ENCODE peak calls at places on chromosomes 12 and 14, in seven cellular contexts. Y, T, F, H, S, A and V are unnamed samples.

GRCh38 chr12:92502417-92503028 is 200.3 kb upstream of the PLEKHG7 start:
- DNase-seq in H (peak; percentile 64), A (no peak), Y (no peak), T (no peak), F (no peak), S (peak; percentile 14), V (no peak)

GRCh38 chr12:109940339-109940923 is 40.4 kb downstream of the TCHP start:
- DNase-seq in H (no peak), F (no peak), T (peak; percentile 1), A (no peak), S (no peak), Y (no peak), V (no peak)

GRCh38 chr14:99681832-99682148 is 2.3 kb upstream of the CYP46A1 start:
- DNase-seq in Y (no peak), A (no peak), F (peak; percentile 17), T (peak; percentile 37), S (no peak), H (peak; percentile 48), V (no peak)

GRCh38 chr12:54404061-54405004 is 14.7 kb downstream of the ITGA5 start:
- DNase-seq in A (peak; percentile 47), Y (no peak), T (peak; percentile 55), F (peak; percentile 53), H (no peak), S (peak; percentile 90), V (peak; percentile 62)

GRCh38 chr14:93778856-93779629 is 9.2 kb downstream of the PRIMA1 start:
- DNase-seq in T (no peak), Y (no peak), H (no peak), F (no peak), S (no peak), A (no peak), V (no peak)

GRCh38 chr12:57118711-57119271 is 7.6 kb upstream of the STAT6 start:
- DNase-seq in F (no peak), A (no peak), H (peak; percentile 65), Y (no peak), S (no peak), T (no peak), V (no peak)

GRCh38 chr12:122023339-122024131 is 1.9 kb downstream of the BCL7A start:
- DNase-seq in T (peak; percentile 82), H (peak; percentile 87), F (peak; percentile 75), Y (peak; percentile 95), S (peak; percentile 35), A (no peak), V (peak; percentile 65)

GRCh38 chr14:26598081-26598671 is 343 bp upstream of the NOVA1 start:
- DNase-seq in F (peak; percentile 80), T (peak; percentile 90), A (no peak), S (peak; percentile 97), Y (peak; percentile 87), H (peak; percentile 88), V (peak; percentile 90)

GRCh38 chr12:109567967-109568366 is 5.3 kb downstream of the MMAB start:
- DNase-seq in H (no peak), Y (no peak), T (no peak), A (no peak), S (no peak), F (no peak), V (no peak)

GRCh38 chr14:85575617-85575898 is 45.6 kb downstream of the FLRT2 start:
- DNase-seq in Y (no peak), A (no peak), H (no peak), T (no peak), F (no peak), S (peak; percentile 73), V (no peak)
- H3K4me3 ChIP-seq in Y (no peak overlapping the region), A (no peak overlapping the region), H (no peak overlapping the region), T (no peak overlapping the region), F (no peak overlapping the region), S (no peak overlapping the region), V (no peak overlapping the region)

GRCh38 chr14:101186544-101186943 is 283.0 kb upstream of the RTL1 start:
- DNase-seq in Y (no peak), S (no peak), H (no peak), T (no peak), F (no peak), A (no peak), V (no peak)
- H3K4me3 ChIP-seq in Y (no peak overlapping the region), S (no peak overlapping the region), H (no peak overlapping the region), T (no peak overlapping the region), F (no peak overlapping the region), A (no peak overlapping the region), V (no peak overlapping the region)

DNA sequence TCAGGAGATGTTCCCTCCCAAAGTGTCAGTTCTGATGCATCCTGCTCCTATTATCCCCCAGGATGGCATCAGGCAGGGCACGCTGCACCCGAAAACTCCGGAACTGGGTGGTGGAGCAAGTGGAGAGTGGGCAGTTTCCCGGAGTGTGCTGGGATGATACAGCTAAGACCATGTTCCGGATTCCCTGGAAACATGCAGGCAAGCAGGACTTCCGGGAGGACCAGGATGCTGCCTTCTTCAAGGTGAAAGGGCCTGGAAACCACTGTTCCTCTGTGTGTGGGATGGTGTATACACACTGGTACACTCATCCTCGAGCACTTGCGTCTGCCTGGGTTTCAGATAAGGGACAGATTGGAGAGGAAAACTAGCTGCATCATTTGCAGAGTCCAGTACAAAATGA is 1.0 kb downstream of the IRF9 start:
- DNase-seq in S (no peak), F (peak; percentile 42), T (no peak), A (no peak), H (no peak), Y (no peak), V (no peak)
- H3K4me3 ChIP-seq in S (no peak overlapping the region), F (peak overlapping the region; percentile 66), T (peak overlapping the region; percentile 84), A (peak overlapping the region; percentile 99), H (peak overlapping the region; percentile 77), Y (peak overlapping the region; percentile 72), V (peak overlapping the region; percentile 72)

GRCh38 chr12:10719482-10719881 is 3.6 kb downstream of the YBX3 start:
- DNase-seq in A (no peak), S (no peak), T (no peak), H (no peak), Y (no peak), F (no peak), V (no peak)
- H3K4me3 ChIP-seq in A (no peak overlapping the region), S (no peak overlapping the region), T (no peak overlapping the region), H (peak overlapping the region; percentile 80), Y (no peak overlapping the region), F (peak overlapping the region; percentile 90), V (no peak overlapping the region)

DNA sequence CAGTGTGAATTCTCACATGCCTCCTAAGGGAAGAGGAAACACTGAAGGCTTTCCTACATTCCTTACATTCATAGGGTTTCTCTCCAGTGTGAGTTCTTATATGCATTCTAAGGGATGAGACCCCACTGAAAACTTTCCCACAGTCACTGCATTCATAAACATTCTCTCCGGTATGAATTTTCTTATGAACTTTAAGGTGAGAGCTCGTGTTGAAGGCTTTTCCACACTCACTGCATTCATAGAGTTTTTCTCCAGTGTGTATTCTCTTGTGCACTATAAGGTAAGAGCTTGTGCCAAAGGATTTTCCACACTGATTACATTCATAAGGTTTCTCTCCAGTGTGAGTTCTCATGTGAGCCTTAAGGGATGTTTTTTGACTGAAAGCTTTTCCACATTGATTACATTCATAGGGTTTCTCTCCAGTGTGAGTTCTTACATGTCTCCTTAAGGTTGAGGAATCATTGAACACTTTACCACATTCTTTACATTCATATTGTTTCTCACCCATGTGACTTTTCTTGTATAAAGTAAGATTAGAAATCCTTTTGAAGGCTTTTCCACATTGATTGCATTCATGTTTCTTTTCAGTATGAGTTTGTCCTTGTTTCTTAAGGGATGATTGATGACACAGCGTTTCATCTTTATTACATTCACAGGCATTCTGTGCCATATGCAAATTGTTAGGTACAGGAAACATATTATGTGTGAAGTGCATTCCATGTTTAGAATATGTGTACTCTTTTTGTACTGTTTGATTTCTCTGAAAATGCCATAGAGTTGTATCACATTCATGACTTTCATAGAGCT is 9.5 kb downstream of the ZNF891 start:
- DNase-seq in S (peak; percentile 21), T (no peak), F (no peak), A (no peak), Y (no peak), H (no peak), V (peak; percentile 16)
- H3K4me3 ChIP-seq in S (no peak overlapping the region), T (no peak overlapping the region), F (no peak overlapping the region), A (peak overlapping the region; percentile 35), Y (no peak overlapping the region), H (no peak overlapping the region), V (no peak overlapping the region)

GRCh38 chr14:60254176-60254575 is 5.2 kb downstream of the PPM1A start:
- DNase-seq in Y (no peak), S (no peak), F (no peak), H (no peak), A (no peak), T (no peak), V (no peak)

GRCh38 chr14:60251877-60252276 is 2.9 kb downstream of the PPM1A start:
- DNase-seq in T (no peak), H (no peak), S (no peak), A (no peak), Y (no peak), F (no peak), V (no peak)

GRCh38 chr14:60250318-60251035 is 1.5 kb downstream of the PPM1A start:
- DNase-seq in S (peak; percentile 34), A (no peak), Y (no peak), F (no peak), H (no peak), T (no peak), V (peak; percentile 38)

GRCh38 chr14:60253649-60254048 is 4.6 kb downstream of the PPM1A start:
- DNase-seq in F (no peak), S (no peak), Y (no peak), H (no peak), T (no peak), A (no peak), V (no peak)

DNA sequence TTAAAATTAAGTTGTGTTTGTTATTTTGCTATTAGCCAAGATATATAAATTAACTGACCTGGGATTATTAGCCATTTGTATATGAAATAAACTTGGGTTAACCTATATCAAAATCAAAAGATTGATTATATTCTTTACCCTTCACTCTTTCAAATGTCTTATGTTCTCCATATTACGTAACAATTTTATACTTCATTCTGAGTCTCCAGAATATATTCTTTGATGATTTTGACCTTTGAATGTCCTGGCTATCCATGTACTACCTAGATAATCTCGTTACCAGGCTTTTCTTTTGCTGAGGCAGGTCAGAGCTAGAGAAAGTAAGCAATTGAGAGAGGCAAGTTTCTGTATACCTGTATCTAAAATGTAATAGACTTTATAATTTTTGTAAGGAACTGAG is 3.6 kb downstream of the PPM1A start:
- DNase-seq in H (no peak), A (no peak), F (no peak), Y (no peak), T (no peak), S (no peak), V (no peak)
- H3K4me3 ChIP-seq in H (no peak overlapping the region), A (no peak overlapping the region), F (no peak overlapping the region), Y (no peak overlapping the region), T (no peak overlapping the region), S (no peak overlapping the region), V (no peak overlapping the region)

DNA sequence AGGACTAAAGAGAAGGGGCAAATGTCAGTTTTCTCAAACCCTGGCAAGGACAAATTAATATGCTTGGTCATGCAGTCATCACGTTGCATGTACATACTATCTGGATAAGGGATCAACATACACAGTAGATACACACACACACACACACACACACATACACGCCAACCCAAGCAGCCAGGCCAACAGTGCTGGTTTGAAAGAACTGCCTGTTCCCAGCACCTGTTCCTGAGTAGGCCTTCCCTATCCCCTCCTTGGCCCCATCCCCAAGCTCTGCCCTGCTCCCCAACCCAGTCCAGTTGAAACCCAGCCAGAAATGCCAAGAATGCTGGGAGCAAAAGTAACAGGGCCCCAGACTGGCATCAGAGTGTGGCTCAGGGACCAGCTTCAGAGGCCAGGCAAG is 4.4 kb downstream of the ITGA7 start:
- DNase-seq in F (no peak), Y (peak; percentile 92), S (no peak), H (peak; percentile 80), T (no peak), A (no peak), V (no peak)
- H3K4me3 ChIP-seq in F (peak overlapping the region; percentile 68), Y (peak overlapping the region; percentile 96), S (no peak overlapping the region), H (peak overlapping the region; percentile 85), T (no peak overlapping the region), A (no peak overlapping the region), V (no peak overlapping the region)

GRCh38 chr14:23353433-23353780 is 720 bp upstream of the SLC22A17 start:
- DNase-seq in F (no peak), A (no peak), T (no peak), S (no peak), H (peak; percentile 64), Y (no peak), V (no peak)
- H3K4me3 ChIP-seq in F (no peak overlapping the region), A (no peak overlapping the region), T (no peak overlapping the region), S (no peak overlapping the region), H (no peak overlapping the region), Y (no peak overlapping the region), V (no peak overlapping the region)